ENCODE peak calls at places on chromosomes 16 and 17, in nine cellular contexts. One of them, this sample, is unnamed.

GRCh38 chr16:88888778-88889387 is 22.4 kb upstream of the PABPN1L start:
- DNase-seq in HepG2: no peak
- DNase-seq in heart left ventricle: peak; percentile 71
- DNase-seq in ecto neural progenitor cell: no peak
- DNase-seq in T-helper 17 cell: no peak
- DNase-seq in GM04504: no peak
- DNase-seq in left colon: no peak
- DNase-seq in stimulated activated CD4-positive, alpha-beta T cell treated with anti-CD3 and anti-CD28 coated beads, Interleukin-1b, Interleukin-23, amount 100 ng/mL, for 4 hours: no peak
- DNase-seq in COR-L47: no peak
- DNase-seq in this sample: no peak

GRCh38 chr17:79242393-79242792 is 167.8 kb downstream of the ENGASE start:
- DNase-seq in HepG2: no peak
- DNase-seq in heart left ventricle: no peak
- DNase-seq in ecto neural progenitor cell: no peak
- DNase-seq in T-helper 17 cell: no peak
- DNase-seq in GM04504: no peak
- DNase-seq in left colon: no peak
- DNase-seq in stimulated activated CD4-positive, alpha-beta T cell treated with anti-CD3 and anti-CD28 coated beads, Interleukin-1b, Interleukin-23, amount 100 ng/mL, for 4 hours: no peak
- DNase-seq in COR-L47: no peak
- DNase-seq in this sample: no peak

GRCh38 chr16:13236308-13236707 is 334.9 kb downstream of the SHISA9 start:
- DNase-seq in HepG2: no peak
- DNase-seq in heart left ventricle: no peak
- DNase-seq in ecto neural progenitor cell: no peak
- DNase-seq in T-helper 17 cell: no peak
- DNase-seq in GM04504: no peak
- DNase-seq in left colon: no peak
- DNase-seq in stimulated activated CD4-positive, alpha-beta T cell treated with anti-CD3 and anti-CD28 coated beads, Interleukin-1b, Interleukin-23, amount 100 ng/mL, for 4 hours: no peak
- DNase-seq in COR-L47: no peak
- DNase-seq in this sample: no peak

GRCh38 chr16:66357523-66357928 is 9.0 kb upstream of the CDH5 start:
- DNase-seq in HepG2: peak; percentile 61
- DNase-seq in heart left ventricle: peak; percentile 72
- DNase-seq in ecto neural progenitor cell: peak; percentile 66
- DNase-seq in T-helper 17 cell: peak; percentile 18
- DNase-seq in GM04504: peak; percentile 62
- DNase-seq in left colon: no peak
- DNase-seq in stimulated activated CD4-positive, alpha-beta T cell treated with anti-CD3 and anti-CD28 coated beads, Interleukin-1b, Interleukin-23, amount 100 ng/mL, for 4 hours: no peak
- DNase-seq in COR-L47: peak; percentile 41
- DNase-seq in this sample: peak; percentile 43

GRCh38 chr17:51185763-51186332 is 19.6 kb downstream of the NME2 start:
- DNase-seq in HepG2: no peak
- DNase-seq in heart left ventricle: no peak
- DNase-seq in ecto neural progenitor cell: no peak
- DNase-seq in T-helper 17 cell: no peak
- DNase-seq in GM04504: no peak
- DNase-seq in left colon: no peak
- DNase-seq in stimulated activated CD4-positive, alpha-beta T cell treated with anti-CD3 and anti-CD28 coated beads, Interleukin-1b, Interleukin-23, amount 100 ng/mL, for 4 hours: no peak
- DNase-seq in COR-L47: no peak
- DNase-seq in this sample: no peak

GRCh38 chr16:82782715-82783251 is 156.0 kb downstream of the CDH13 start:
- DNase-seq in HepG2: no peak
- DNase-seq in heart left ventricle: peak; percentile 15
- DNase-seq in ecto neural progenitor cell: no peak
- DNase-seq in T-helper 17 cell: no peak
- DNase-seq in GM04504: no peak
- DNase-seq in left colon: peak; percentile 82
- DNase-seq in stimulated activated CD4-positive, alpha-beta T cell treated with anti-CD3 and anti-CD28 coated beads, Interleukin-1b, Interleukin-23, amount 100 ng/mL, for 4 hours: no peak
- DNase-seq in COR-L47: no peak
- DNase-seq in this sample: no peak

GRCh38 chr17:18270046-18270850 is 9.8 kb downstream of the MIEF2 start:
- DNase-seq in HepG2: no peak
- DNase-seq in heart left ventricle: no peak
- DNase-seq in ecto neural progenitor cell: peak; percentile 48
- DNase-seq in T-helper 17 cell: no peak
- DNase-seq in GM04504: no peak
- DNase-seq in left colon: no peak
- DNase-seq in stimulated activated CD4-positive, alpha-beta T cell treated with anti-CD3 and anti-CD28 coated beads, Interleukin-1b, Interleukin-23, amount 100 ng/mL, for 4 hours: no peak
- DNase-seq in COR-L47: no peak
- DNase-seq in this sample: no peak

GRCh38 chr16:81595676-81596292 is 151.2 kb downstream of the CMIP start:
- DNase-seq in HepG2: no peak
- DNase-seq in heart left ventricle: no peak
- DNase-seq in ecto neural progenitor cell: no peak
- DNase-seq in T-helper 17 cell: no peak
- DNase-seq in GM04504: no peak
- DNase-seq in left colon: no peak
- DNase-seq in stimulated activated CD4-positive, alpha-beta T cell treated with anti-CD3 and anti-CD28 coated beads, Interleukin-1b, Interleukin-23, amount 100 ng/mL, for 4 hours: no peak
- DNase-seq in COR-L47: no peak
- DNase-seq in this sample: no peak

GRCh38 chr17:7667616-7668406 is 17.1 kb downstream of the ATP1B2 start:
- DNase-seq in HepG2: no peak
- DNase-seq in heart left ventricle: no peak
- DNase-seq in ecto neural progenitor cell: no peak
- DNase-seq in T-helper 17 cell: no peak
- DNase-seq in GM04504: no peak
- DNase-seq in left colon: no peak
- DNase-seq in stimulated activated CD4-positive, alpha-beta T cell treated with anti-CD3 and anti-CD28 coated beads, Interleukin-1b, Interleukin-23, amount 100 ng/mL, for 4 hours: no peak
- DNase-seq in COR-L47: no peak
- DNase-seq in this sample: no peak

GRCh38 chr16:69861276-69862030 is 89.7 kb upstream of the CLEC18A start:
- DNase-seq in HepG2: no peak
- DNase-seq in heart left ventricle: peak; percentile 82
- DNase-seq in ecto neural progenitor cell: no peak
- DNase-seq in T-helper 17 cell: no peak
- DNase-seq in GM04504: peak; percentile 56
- DNase-seq in left colon: peak; percentile 60
- DNase-seq in stimulated activated CD4-positive, alpha-beta T cell treated with anti-CD3 and anti-CD28 coated beads, Interleukin-1b, Interleukin-23, amount 100 ng/mL, for 4 hours: no peak
- DNase-seq in COR-L47: peak; percentile 13
- DNase-seq in this sample: peak; percentile 5

GRCh38 chr16:57730771-57731730 is 4.5 kb upstream of the KATNB1 start:
- DNase-seq in HepG2: no peak
- DNase-seq in heart left ventricle: no peak
- DNase-seq in ecto neural progenitor cell: no peak
- DNase-seq in T-helper 17 cell: no peak
- DNase-seq in GM04504: no peak
- DNase-seq in left colon: no peak
- DNase-seq in stimulated activated CD4-positive, alpha-beta T cell treated with anti-CD3 and anti-CD28 coated beads, Interleukin-1b, Interleukin-23, amount 100 ng/mL, for 4 hours: no peak
- DNase-seq in COR-L47: no peak
- DNase-seq in this sample: no peak

GRCh38 chr16:29816694-29817441 is 916 bp downstream of the PAGR1 start:
- DNase-seq in HepG2: peak; percentile 47
- DNase-seq in heart left ventricle: peak; percentile 72
- DNase-seq in ecto neural progenitor cell: no peak
- DNase-seq in T-helper 17 cell: no peak
- DNase-seq in GM04504: no peak
- DNase-seq in left colon: peak; percentile 74
- DNase-seq in stimulated activated CD4-positive, alpha-beta T cell treated with anti-CD3 and anti-CD28 coated beads, Interleukin-1b, Interleukin-23, amount 100 ng/mL, for 4 hours: peak; percentile 45
- DNase-seq in COR-L47: peak; percentile 52
- DNase-seq in this sample: peak; percentile 24

GRCh38 chr16:84700518-84701277 is 898 bp downstream of the USP10 start:
- DNase-seq in HepG2: no peak
- DNase-seq in heart left ventricle: no peak
- DNase-seq in ecto neural progenitor cell: no peak
- DNase-seq in T-helper 17 cell: peak; percentile 7
- DNase-seq in GM04504: no peak
- DNase-seq in left colon: no peak
- DNase-seq in stimulated activated CD4-positive, alpha-beta T cell treated with anti-CD3 and anti-CD28 coated beads, Interleukin-1b, Interleukin-23, amount 100 ng/mL, for 4 hours: no peak
- DNase-seq in COR-L47: no peak
- DNase-seq in this sample: no peak

GRCh38 chr16:4847774-4848587 is 700 bp downstream of the UBN1 start:
- DNase-seq in HepG2: peak; percentile 29
- DNase-seq in heart left ventricle: peak; percentile 54
- DNase-seq in ecto neural progenitor cell: no peak
- DNase-seq in T-helper 17 cell: peak; percentile 20
- DNase-seq in GM04504: peak; percentile 24
- DNase-seq in left colon: peak; percentile 46
- DNase-seq in stimulated activated CD4-positive, alpha-beta T cell treated with anti-CD3 and anti-CD28 coated beads, Interleukin-1b, Interleukin-23, amount 100 ng/mL, for 4 hours: peak; percentile 31
- DNase-seq in COR-L47: no peak
- DNase-seq in this sample: no peak

GRCh38 chr16:23554536-23554935 is 2.6 kb downstream of the EARS2 start:
- DNase-seq in HepG2: no peak
- DNase-seq in heart left ventricle: no peak
- DNase-seq in ecto neural progenitor cell: no peak
- DNase-seq in T-helper 17 cell: no peak
- DNase-seq in GM04504: no peak
- DNase-seq in left colon: no peak
- DNase-seq in stimulated activated CD4-positive, alpha-beta T cell treated with anti-CD3 and anti-CD28 coated beads, Interleukin-1b, Interleukin-23, amount 100 ng/mL, for 4 hours: no peak
- DNase-seq in COR-L47: no peak
- DNase-seq in this sample: no peak

GRCh38 chr16:86118467-86119307 is 219.7 kb downstream of the IRF8 start:
- DNase-seq in HepG2: no peak
- DNase-seq in heart left ventricle: no peak
- DNase-seq in ecto neural progenitor cell: no peak
- DNase-seq in T-helper 17 cell: no peak
- DNase-seq in GM04504: no peak
- DNase-seq in left colon: no peak
- DNase-seq in stimulated activated CD4-positive, alpha-beta T cell treated with anti-CD3 and anti-CD28 coated beads, Interleukin-1b, Interleukin-23, amount 100 ng/mL, for 4 hours: no peak
- DNase-seq in COR-L47: no peak
- DNase-seq in this sample: no peak

GRCh38 chr17:64067642-64068041 is 47.2 kb upstream of the ICAM2 start:
- DNase-seq in HepG2: no peak
- DNase-seq in heart left ventricle: no peak
- DNase-seq in ecto neural progenitor cell: no peak
- DNase-seq in T-helper 17 cell: no peak
- DNase-seq in GM04504: no peak
- DNase-seq in left colon: no peak
- DNase-seq in stimulated activated CD4-positive, alpha-beta T cell treated with anti-CD3 and anti-CD28 coated beads, Interleukin-1b, Interleukin-23, amount 100 ng/mL, for 4 hours: no peak
- DNase-seq in COR-L47: no peak
- DNase-seq in this sample: no peak

GRCh38 chr16:17194190-17194780 is 276.5 kb downstream of the XYLT1 start:
- DNase-seq in HepG2: no peak
- DNase-seq in heart left ventricle: peak; percentile 21
- DNase-seq in ecto neural progenitor cell: peak; percentile 74
- DNase-seq in T-helper 17 cell: peak; percentile 53
- DNase-seq in GM04504: no peak
- DNase-seq in left colon: peak; percentile 30
- DNase-seq in stimulated activated CD4-positive, alpha-beta T cell treated with anti-CD3 and anti-CD28 coated beads, Interleukin-1b, Interleukin-23, amount 100 ng/mL, for 4 hours: peak; percentile 51
- DNase-seq in COR-L47: no peak
- DNase-seq in this sample: peak; percentile 35

GRCh38 chr17:80882323-80882722 is 109.3 kb upstream of the CHMP6 start:
- DNase-seq in HepG2: no peak
- DNase-seq in heart left ventricle: no peak
- DNase-seq in ecto neural progenitor cell: no peak
- DNase-seq in T-helper 17 cell: no peak
- DNase-seq in GM04504: no peak
- DNase-seq in left colon: peak; percentile 5
- DNase-seq in stimulated activated CD4-positive, alpha-beta T cell treated with anti-CD3 and anti-CD28 coated beads, Interleukin-1b, Interleukin-23, amount 100 ng/mL, for 4 hours: no peak
- DNase-seq in COR-L47: no peak
- DNase-seq in this sample: no peak

GRCh38 chr17:68600881-68601564 is at the start of gene FAM20A:
- DNase-seq in HepG2: no peak
- DNase-seq in heart left ventricle: peak; percentile 53
- DNase-seq in ecto neural progenitor cell: peak; percentile 70
- DNase-seq in T-helper 17 cell: no peak
- DNase-seq in GM04504: no peak
- DNase-seq in left colon: peak; percentile 25
- DNase-seq in stimulated activated CD4-positive, alpha-beta T cell treated with anti-CD3 and anti-CD28 coated beads, Interleukin-1b, Interleukin-23, amount 100 ng/mL, for 4 hours: no peak
- DNase-seq in COR-L47: peak; percentile 62
- DNase-seq in this sample: peak; percentile 49

This sample was measured in NCI-H1092.